ENCODE peak calls at places on chromosomes 1 and 21, in six cellular contexts. Y is mammary epithelial cell, S is fibroblast of lung, Q is brain microvascular endothelial cell, T is Caco-2, B is left ventricle myocardium inferior. V is an unnamed sample.

GRCh38 chr1:46646844-46647243 is 21.3 kb downstream of the ATPAF1 start:
- DNase-seq in Y (no peak), S (no peak), Q (no peak), T (no peak), B (no peak), V (no peak)

GRCh38 chr1:200258447-200259375 is 151.1 kb downstream of the ZNF281 start:
- DNase-seq in Y (peak), S (peak), Q (no peak), T (peak), B (no peak), V (no peak)

GRCh38 chr1:223486366-223486765 is 93.2 kb downstream of the CCDC185 start:
- DNase-seq in Y (no peak), S (no peak), Q (no peak), T (peak), B (no peak), V (no peak)

GRCh38 chr1:36161656-36162531 is 5.9 kb downstream of the MAP7D1 start:
- DNase-seq in Y (peak), S (no peak), Q (peak), T (no peak), B (no peak), V (peak)

GRCh38 chr1:90798883-90799282 is 81.8 kb upstream of the BARHL2 start:
- DNase-seq in Y (no peak), S (no peak), Q (no peak), T (no peak), B (no peak), V (no peak)

GRCh38 chr1:60911980-60912692 is 170.2 kb upstream of the NFIA start:
- DNase-seq in Y (no peak), S (no peak), Q (no peak), T (no peak), B (peak), V (no peak)

GRCh38 chr1:21574464-21575151 is 65.4 kb downstream of the ALPL start:
- DNase-seq in Y (peak), S (no peak), Q (peak), T (no peak), B (peak), V (no peak)

GRCh38 chr1:47298025-47298699 is 15.8 kb downstream of the STIL start:
- DNase-seq in Y (no peak), S (no peak), Q (no peak), T (no peak), B (no peak), V (no peak)

GRCh38 chr21:44785620-44786344 is 15.8 kb downstream of the UBE2G2 start:
- DNase-seq in Y (no peak), S (peak), Q (no peak), T (no peak), B (no peak), V (peak)

GRCh38 chr1:1200876-1201810 is 5.2 kb downstream of the TNFRSF18 start:
- DNase-seq in Y (peak), S (peak), Q (peak), T (peak), B (peak), V (no peak)

GRCh38 chr1:32910319-32910718 is 9.1 kb upstream of the TMEM54 start:
- DNase-seq in Y (no peak), S (no peak), Q (no peak), T (no peak), B (no peak), V (no peak)

GRCh38 chr1:101971309-101971708 is 25.4 kb downstream of the OLFM3 start:
- DNase-seq in Y (peak), S (no peak), Q (no peak), T (peak), B (no peak), V (no peak)

GRCh38 chr1:240492832-240493440 is 119.0 kb downstream of the GREM2 start:
- DNase-seq in Y (no peak), S (peak), Q (peak), T (no peak), B (no peak), V (peak)

GRCh38 chr1:11948822-11949458 is 14.4 kb downstream of the PLOD1 start:
- DNase-seq in Y (no peak), S (no peak), Q (peak), T (no peak), B (no peak), V (no peak)

GRCh38 chr21:31366825-31367224 is 22.8 kb upstream of the TIAM1 start:
- DNase-seq in Y (peak), S (peak), Q (peak), T (no peak), B (no peak), V (peak)

GRCh38 chr1:161106434-161106833 is 8.3 kb downstream of the KLHDC9 start:
- DNase-seq in Y (no peak), S (no peak), Q (no peak), T (no peak), B (no peak), V (no peak)

GRCh38 chr1:203074610-203075009 is 11.2 kb downstream of the MYOG start:
- DNase-seq in Y (no peak), S (no peak), Q (no peak), T (no peak), B (no peak), V (no peak)

GRCh38 chr21:15669247-15669646 is 60.5 kb upstream of the USP25 start:
- DNase-seq in Y (no peak), S (peak), Q (no peak), T (no peak), B (no peak), V (no peak)

GRCh38 chr1:195745170-195746009 is 862.9 kb downstream of the KCNT2 start:
- DNase-seq in Y (no peak), S (peak), Q (no peak), T (no peak), B (no peak), V (no peak)

GRCh38 chr1:203404546-203404945 is 53.6 kb upstream of the FMOD start:
- DNase-seq in Y (no peak), S (no peak), Q (no peak), T (no peak), B (no peak), V (no peak)

GRCh38 chr1:8285965-8286364 is 31.9 kb upstream of the SLC45A1 start:
- DNase-seq in Y (no peak), S (no peak), Q (no peak), T (no peak), B (no peak), V (no peak)

GRCh38 chr1:8281843-8282509 is 35.9 kb upstream of the SLC45A1 start:
- DNase-seq in Y (no peak), S (no peak), Q (no peak), T (no peak), B (peak), V (no peak)

GRCh38 chr1:8284167-8284566 is 33.7 kb upstream of the SLC45A1 start:
- DNase-seq in Y (peak), S (peak), Q (peak), T (no peak), B (no peak), V (no peak)

GRCh38 chr1:8285103-8285502 is 32.8 kb upstream of the SLC45A1 start:
- DNase-seq in Y (peak), S (no peak), Q (no peak), T (no peak), B (no peak), V (no peak)

DNA sequence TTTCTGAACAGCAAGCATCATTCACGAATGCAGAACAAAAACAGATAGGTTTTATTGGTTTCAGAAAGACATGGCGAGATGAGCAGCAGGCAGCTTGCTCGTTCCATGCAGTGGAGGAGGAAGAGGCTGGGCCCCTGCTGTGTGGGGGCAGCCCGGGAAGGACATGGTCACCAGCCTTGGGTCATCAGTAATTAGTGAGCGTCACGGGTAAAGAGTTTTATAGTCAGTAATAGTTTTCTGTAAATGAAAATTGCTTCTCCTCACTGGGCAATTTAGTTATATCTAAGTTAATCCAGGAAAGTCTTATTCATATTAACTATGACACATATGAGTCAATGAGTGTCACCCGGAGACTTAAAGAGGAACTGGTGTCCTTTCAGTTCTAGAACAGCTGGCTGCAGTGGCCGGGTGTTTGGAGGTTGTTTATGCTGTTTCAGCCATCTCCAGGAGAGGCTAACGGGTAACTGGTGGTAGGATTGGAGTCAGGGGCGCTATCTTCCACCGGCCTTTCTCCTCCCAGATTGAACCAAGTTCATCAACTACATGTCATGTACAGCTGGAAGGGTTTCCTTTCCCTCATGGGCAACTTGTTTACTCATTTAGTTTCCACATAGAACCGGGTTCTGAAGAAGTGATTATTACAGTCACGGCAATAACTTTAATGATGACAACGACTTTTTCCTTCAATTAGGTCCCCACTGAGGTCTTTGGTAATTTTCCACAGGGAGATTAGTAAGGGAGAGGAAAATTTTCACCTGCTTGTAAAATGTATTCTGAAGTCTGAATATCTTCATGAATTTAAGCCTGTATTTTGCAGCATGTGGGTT is 34.6 kb upstream of the SLC45A1 start:
- DNase-seq in Y (no peak), S (no peak), Q (no peak), T (no peak), B (peak), V (no peak)
- H3K4me3 ChIP-seq in Y (no peak), S (no peak), Q (no peak), T (no peak), B (no peak), V (no peak)

GRCh38 chr1:113073457-113073950 is 506 bp downstream of the LRIG2 start:
- DNase-seq in Y (no peak), S (peak), Q (peak), T (peak), B (peak), V (no peak)
- TF ChIP-seq CTCF in Y (peak), S (peak), Q (peak), T (peak), B (no peak), V (peak)

DNA sequence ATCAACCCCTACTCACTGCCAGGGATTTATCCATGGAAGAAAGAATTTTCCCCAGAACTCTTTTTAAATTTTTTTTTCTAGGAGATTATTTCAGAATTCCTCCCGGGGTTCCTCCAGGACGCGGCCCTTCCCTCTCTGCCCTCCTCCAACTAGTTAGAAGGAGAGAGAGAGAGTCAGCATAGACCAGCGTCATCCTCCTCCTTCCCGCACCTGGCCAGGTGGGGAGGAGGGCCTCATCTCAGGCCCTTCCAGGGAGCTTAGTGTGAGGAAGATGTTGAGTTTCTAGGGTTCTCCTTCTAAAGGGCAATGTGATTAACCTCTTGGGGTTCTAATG is 63.6 kb downstream of the CDK18 start:
- DNase-seq in Y (no peak), S (no peak), Q (no peak), T (no peak), B (no peak), V (no peak)
- H3K4me3 ChIP-seq in Y (no peak), S (no peak), Q (no peak), T (no peak), B (peak), V (no peak)

DNA sequence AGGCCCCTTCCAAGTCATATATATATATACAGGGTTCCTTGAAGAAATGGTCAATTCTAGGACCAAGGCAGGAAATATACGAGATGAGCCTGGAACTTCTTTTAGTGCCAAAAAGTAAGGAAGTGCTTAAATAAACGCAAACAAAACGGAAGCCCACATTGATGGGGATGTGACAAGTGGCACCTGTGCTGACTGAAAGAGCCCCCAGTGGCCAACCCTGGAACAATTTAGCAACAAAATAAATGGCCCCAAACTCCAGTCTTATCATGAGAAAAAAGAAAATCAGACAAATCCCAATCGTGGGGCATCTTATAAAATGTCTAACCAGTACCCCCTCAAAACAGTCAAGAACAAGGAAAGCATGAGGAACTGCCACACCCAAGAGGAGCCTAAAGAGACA is 17.7 kb downstream of the PLA2G5 start:
- DNase-seq in Y (no peak), S (no peak), Q (no peak), T (no peak), B (no peak), V (no peak)
- TF ChIP-seq CTCF in Y (no peak), S (no peak), Q (no peak), T (no peak), B (peak), V (no peak)

V was measured in LNCaP clone FGC.